ENCODE peak calls at places on chromosomes 6 and 20, in five cellular contexts. M is hepatic stellate cell, L is neural crest cell, A is cardiac fibroblast, Y is retina. N is an unnamed sample.

GRCh38 chr6:138275976-138276375 is 57.7 kb upstream of the PBOV1 start:
- DNase-seq in A (no peak), M (no peak), L (no peak), Y (no peak), N (peak; percentile 40)

GRCh38 chr6:46044876-46045617 is 29.4 kb upstream of the CLIC5 start:
- DNase-seq in L (no peak), M (peak; percentile 59), A (peak; percentile 87), Y (no peak), N (no peak)

GRCh38 chr6:55898342-55898741 is 23.0 kb upstream of the BMP5 start:
- DNase-seq in A (peak; percentile 19), M (peak; percentile 5), Y (no peak), L (no peak), N (no peak)

GRCh38 chr20:25046181-25046641 is 11.7 kb downstream of the ACSS1 start:
- DNase-seq in M (no peak), Y (no peak), A (no peak), L (no peak), N (no peak)

GRCh38 chr20:46011631-46012482 is 3.1 kb downstream of the MMP9 start:
- DNase-seq in M (peak; percentile 40), Y (peak; percentile 18), L (no peak), A (peak; percentile 25), N (no peak)

GRCh38 chr6:112701201-112701600 is 354.1 kb downstream of the RFPL4B start:
- DNase-seq in L (no peak), Y (no peak), A (peak; percentile 43), M (no peak), N (no peak)

GRCh38 chr6:2861071-2861821 is 19.6 kb upstream of the SERPINB1 start:
- DNase-seq in M (no peak), L (no peak), Y (no peak), A (no peak), N (no peak)

GRCh38 chr20:10864076-10864672 is 190.4 kb upstream of the JAG1 start:
- DNase-seq in Y (no peak), L (no peak), A (peak; percentile 72), M (no peak), N (no peak)

GRCh38 chr20:11891827-11892521 is 25.7 kb upstream of the BTBD3 start:
- DNase-seq in M (peak; percentile 57), A (peak; percentile 76), L (peak; percentile 62), Y (peak; percentile 82), N (peak; percentile 67)

GRCh38 chr6:125307150-125307838 is 5.5 kb upstream of the HDDC2 start:
- DNase-seq in A (no peak), M (no peak), Y (no peak), L (no peak), N (no peak)

GRCh38 chr6:121856296-121856695 is 420.9 kb downstream of the GJA1 start:
- DNase-seq in Y (no peak), L (no peak), A (peak; percentile 56), M (peak; percentile 6), N (no peak)

GRCh38 chr6:111301914-111302313 is 181.1 kb downstream of the REV3L start:
- DNase-seq in Y (no peak), M (no peak), A (no peak), L (no peak), N (no peak)

GRCh38 chr20:63270606-63271325 is 1.8 kb upstream of the ARFGAP1 start:
- DNase-seq in Y (no peak), M (no peak), A (no peak), L (no peak), N (no peak)

GRCh38 chr6:90135672-90136071 is 161.0 kb downstream of the BACH2 start:
- DNase-seq in L (no peak), M (no peak), A (peak; percentile 36), Y (no peak), N (no peak)

GRCh38 chr20:53642196-53643030 is 48.8 kb upstream of the ZNF217 start:
- DNase-seq in A (peak; percentile 64), M (no peak), L (no peak), Y (peak; percentile 10), N (no peak)

GRCh38 chr6:6577736-6578135 is 10.8 kb upstream of the LY86 start:
- DNase-seq in A (no peak), Y (no peak), L (no peak), M (no peak), N (no peak)

GRCh38 chr6:138997136-138997535 is 9.1 kb upstream of the REPS1 start:
- DNase-seq in Y (no peak), L (no peak), A (no peak), M (no peak), N (no peak)

N was measured in globus pallidus.